ENCODE peak calls at places on chromosome 5, in eight cellular contexts. D is K562, C is right cardiac atrium, H is PC-9, G is WERI-Rb-1, N is RWPE2, O is mesenchymal stem cell, T is prostate gland. A is an unnamed sample. For H3K27me3, the result is how much of the 10 kb centered on the place peaks cover.

GRCh38 chr5:69148981-69149675 is 17.8 kb upstream of the CCNB1 start:
- DNase-seq in D (no peak), C (no peak), H (no peak), G (no peak), N (no peak), O (no peak), T (no peak), A (no peak)

GRCh38 chr5:142421158-142421617 is 96.4 kb upstream of the SPRY4 start:
- DNase-seq in D (no peak), C (no peak), H (no peak), G (no peak), N (no peak), O (no peak), T (peak), A (no peak)

GRCh38 chr5:16888694-16889124 is 47.4 kb downstream of the MYO10 start:
- DNase-seq in D (no peak), C (no peak), H (peak), G (no peak), N (no peak), O (peak), T (no peak), A (no peak)

GRCh38 chr5:176610430-176610763 is 441 bp upstream of the GPRIN1 start:
- DNase-seq in D (peak), C (no peak), H (no peak), G (peak), N (no peak), O (no peak), T (no peak), A (no peak)

GRCh38 chr5:149381986-149382338 is 2.9 kb upstream of the IL17B start:
- DNase-seq in D (peak), C (peak), H (no peak), G (peak), N (no peak), O (peak), T (peak), A (peak)

GRCh38 chr5:43244823-43245565 is 53.0 kb downstream of the NIM1K start:
- DNase-seq in D (no peak), C (no peak), H (no peak), G (no peak), N (no peak), O (no peak), T (no peak), A (no peak)

GRCh38 chr5:88746438-88746882 is 136.5 kb downstream of the MEF2C start:
- DNase-seq in D (no peak), C (no peak), H (no peak), G (no peak), N (no peak), O (no peak), T (no peak), A (no peak)

GRCh38 chr5:116343961-116344360 is 230.7 kb downstream of the SEMA6A start:
- DNase-seq in D (peak), C (peak), H (no peak), G (no peak), N (no peak), O (no peak), T (no peak), A (no peak)

GRCh38 chr5:67244345-67244793 is 47.8 kb upstream of the CD180 start:
- DNase-seq in D (peak), C (no peak), H (no peak), G (no peak), N (no peak), O (no peak), T (no peak), A (peak)

GRCh38 chr5:72641164-72641563 is 134.0 kb upstream of the ZNF366 start:
- DNase-seq in D (no peak), C (no peak), H (no peak), G (no peak), N (no peak), O (no peak), T (no peak), A (no peak)

GRCh38 chr5:65742565-65743231 is 20.7 kb downstream of the NLN start:
- DNase-seq in D (peak), C (no peak), H (peak), G (no peak), N (no peak), O (peak), T (no peak), A (peak)
- H3K4me3 ChIP-seq in D (no peak), C (no peak), H (no peak), G (no peak), N (no peak), O (no peak), T (no peak), A (no peak)

GRCh38 chr5:150780816-150781221 is 2.3 kb downstream of the SMIM3 start:
- DNase-seq in D (no peak), C (no peak), H (no peak), G (no peak), N (no peak), O (peak), T (peak), A (no peak)

GRCh38 chr5:150779397-150780179 is 1.0 kb downstream of the SMIM3 start:
- DNase-seq in D (no peak), C (no peak), H (no peak), G (no peak), N (no peak), O (peak), T (no peak), A (no peak)

GRCh38 chr5:150781706-150782614 is 3.4 kb downstream of the SMIM3 start:
- DNase-seq in D (no peak), C (peak), H (no peak), G (no peak), N (no peak), O (peak), T (peak), A (no peak)

GRCh38 chr5:150778517-150779396 is at the start of gene SMIM3:
- DNase-seq in D (peak), C (peak), H (peak), G (peak), N (peak), O (peak), T (peak), A (peak)

GRCh38 chr5:150780180-150780692 is 1.7 kb downstream of the SMIM3 start:
- DNase-seq in D (no peak), C (no peak), H (no peak), G (no peak), N (no peak), O (peak), T (no peak), A (peak)
- H3K27ac ChIP-seq in D (no peak), C (peak), H (no peak), G (no peak), N (peak), O (peak), T (peak), A (no peak)

DNA sequence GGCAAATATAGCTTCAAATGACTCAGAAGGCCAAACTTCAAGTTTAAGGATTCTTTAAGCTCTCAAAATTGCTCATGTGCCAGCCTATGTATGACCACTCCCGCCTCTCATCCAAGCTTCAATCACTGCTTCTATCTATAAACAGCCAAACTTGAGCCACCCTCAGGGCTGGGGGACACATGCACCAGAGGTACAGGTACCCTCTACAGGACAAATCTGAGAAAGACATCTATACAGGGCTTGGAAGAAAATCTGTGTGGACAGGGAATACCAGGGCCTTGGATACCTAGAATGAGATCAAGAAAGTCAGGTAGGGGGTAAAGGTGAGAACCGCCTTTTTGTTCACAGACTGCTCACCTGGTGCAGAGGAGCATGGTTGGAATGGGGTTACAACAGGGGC is 217.9 kb downstream of the ATPSCKMT start:
- DNase-seq in D (no peak), C (no peak), H (no peak), G (no peak), N (no peak), O (no peak), T (no peak), A (peak)
- H3K27me3 ChIP-seq in D (under half), C (under half), H (under half), G (under half), N (under half), O (under half), T (under half), A (under half)

GRCh38 chr5:84382363-84383295 is 2.1 kb downstream of the EDIL3 start:
- DNase-seq in D (no peak), C (peak), H (no peak), G (peak), N (peak), O (peak), T (peak), A (peak)
- H3K4me3 ChIP-seq in D (no peak), C (peak), H (no peak), G (peak), N (peak), O (peak), T (peak), A (peak)

GRCh38 chr5:160423025-160423554 is 1.4 kb downstream of the PTTG1 start:
- DNase-seq in D (no peak), C (no peak), H (no peak), G (no peak), N (no peak), O (no peak), T (peak), A (no peak)

GRCh38 chr5:160421625-160422258 is at the start of gene PTTG1:
- DNase-seq in D (peak), C (peak), H (peak), G (peak), N (peak), O (peak), T (peak), A (peak)

GRCh38 chr5:160418561-160419457 is at the start of gene SLU7:
- DNase-seq in D (peak), C (peak), H (peak), G (peak), N (peak), O (peak), T (peak), A (peak)

GRCh38 chr5:160419458-160420330 is 813 bp upstream of the SLU7 start:
- DNase-seq in D (peak), C (no peak), H (no peak), G (no peak), N (no peak), O (no peak), T (no peak), A (no peak)

GRCh38 chr5:160420331-160420610 is 1.4 kb upstream of the PTTG1 start:
- DNase-seq in D (no peak), C (no peak), H (no peak), G (no peak), N (no peak), O (no peak), T (no peak), A (no peak)
- H3K27ac ChIP-seq in D (peak), C (no peak), H (no peak), G (peak), N (no peak), O (no peak), T (no peak), A (no peak)

GRCh38 chr5:140737486-140737885 is 37.2 kb downstream of the ZMAT2 start:
- DNase-seq in D (no peak), C (no peak), H (no peak), G (no peak), N (no peak), O (no peak), T (no peak), A (no peak)
- H3K27me3 ChIP-seq in D (under half), C (under half), H (under half), G (under half), N (under half), O (under half), T (under half), A (under half)